ENCODE peak calls at places on chromosome 21, in nine cellular contexts. W, O, M, V, E, C, H, A and T are unnamed samples.

GRCh38 chr21:35475006-35475405 is 425.9 kb upstream of the RUNX1 start:
- DNase-seq in C (no peak), M (peak; percentile 18), W (no peak), E (peak; percentile 11), H (no peak), V (peak; percentile 50), A (no peak), O (no peak), T (peak; percentile 26)

GRCh38 chr21:35265170-35265877 is 216.2 kb upstream of the RUNX1 start:
- DNase-seq in H (peak; percentile 31), W (peak; percentile 54), C (no peak), V (peak; percentile 77), A (no peak), M (no peak), O (no peak), E (no peak), T (no peak)

GRCh38 chr21:21230672-21231071 is 232.5 kb downstream of the NCAM2 start:
- DNase-seq in A (no peak), C (no peak), V (peak; percentile 25), M (no peak), W (peak; percentile 10), H (no peak), O (no peak), E (no peak), T (no peak)

GRCh38 chr21:36589352-36589971 is 109.5 kb upstream of the SIM2 start:
- DNase-seq in E (peak; percentile 45), O (peak; percentile 33), A (no peak), H (peak; percentile 68), C (peak; percentile 59), M (peak; percentile 25), V (peak; percentile 13), W (peak; percentile 59), T (no peak)

GRCh38 chr21:30426732-30427131 is 1.0 kb upstream of the KRTAP13-3 start:
- DNase-seq in M (no peak), O (no peak), V (no peak), A (no peak), C (no peak), W (no peak), E (no peak), H (no peak), T (no peak)

GRCh38 chr21:29481081-29481480 is 182.4 kb downstream of the BACH1 start:
- DNase-seq in O (no peak), M (no peak), W (no peak), V (no peak), H (no peak), A (no peak), E (no peak), C (no peak), T (no peak)

GRCh38 chr21:25313891-25314646 is 293.2 kb downstream of the MRPL39 start:
- DNase-seq in V (peak; percentile 42), W (peak; percentile 16), H (no peak), M (no peak), E (no peak), O (no peak), C (no peak), A (no peak), T (no peak)

GRCh38 chr21:38806153-38806941 is 618 bp downstream of the ETS2 start:
- DNase-seq in O (no peak), C (no peak), V (peak; percentile 10), H (no peak), E (peak; percentile 23), A (peak; percentile 53), M (no peak), W (no peak), T (no peak)

GRCh38 chr21:27831821-27832569 is 865.1 kb upstream of the ADAMTS5 start:
- DNase-seq in C (no peak), O (no peak), A (no peak), W (peak; percentile 86), E (no peak), H (no peak), V (peak; percentile 14), M (no peak), T (no peak)

GRCh38 chr21:29025328-29025713 is 853 bp downstream of the USP16 start:
- DNase-seq in A (no peak), E (no peak), O (no peak), H (no peak), C (no peak), M (no peak), W (peak; percentile 72), V (peak; percentile 26), T (no peak)

GRCh38 chr21:31108969-31109368 is 70.7 kb upstream of the KRTAP19-8 start:
- DNase-seq in C (no peak), O (no peak), W (no peak), A (no peak), M (no peak), H (no peak), E (no peak), V (peak; percentile 3), T (no peak)

DNA sequence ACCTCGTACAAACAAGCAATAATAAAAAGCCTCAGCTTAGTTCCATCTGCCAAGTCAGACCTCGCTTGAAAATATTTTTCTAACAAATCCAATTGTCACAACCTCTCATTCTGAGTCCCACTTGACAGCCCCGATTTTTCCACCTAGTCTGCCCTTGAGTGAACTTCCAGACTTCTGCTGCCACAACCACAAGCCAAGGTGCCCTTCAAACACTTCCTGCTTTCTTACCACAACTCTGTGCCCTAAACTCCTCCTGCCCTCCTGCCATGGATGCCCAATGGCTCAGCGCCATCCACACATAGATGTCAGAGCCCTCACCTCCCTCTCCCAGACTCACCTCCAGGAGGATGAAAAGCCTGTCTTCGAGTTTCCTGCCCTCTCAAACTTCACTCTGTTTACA is 3.9 kb downstream of the TMPRSS2 start:
- DNase-seq in V (no peak), M (no peak), C (peak; percentile 50), H (no peak), E (no peak), O (no peak), W (no peak), A (no peak), T (no peak)
- TF ChIP-seq CTCF in V (no peak), M (no peak), C (no peak), H (no peak), E (no peak), O (no peak), W (no peak), A (no peak), T (no peak)

GRCh38 chr21:45329261-45330074 is 41.8 kb upstream of the POFUT2 start:
- DNase-seq in H (peak; percentile 7), A (peak; percentile 11), W (no peak), V (no peak), O (no peak), E (no peak), M (no peak), C (peak; percentile 35), T (no peak)
- H3K4me3 ChIP-seq in H (no peak overlapping the region), A (no peak overlapping the region), W (no peak overlapping the region), V (no peak overlapping the region), O (no peak overlapping the region), E (no peak overlapping the region), M (no peak overlapping the region), C (no peak overlapping the region), T (no peak overlapping the region)

GRCh38 chr21:42707207-42707830 is 53.9 kb downstream of the PDE9A start:
- DNase-seq in W (no peak), H (no peak), M (no peak), A (no peak), C (no peak), E (no peak), O (no peak), V (no peak), T (no peak)
- TF ChIP-seq CTCF in W (no peak), H (no peak), M (no peak), A (no peak), C (no peak), E (no peak), O (no peak), V (no peak), T (no peak)

GRCh38 chr21:23817337-23817736 is 1789.9 kb downstream of the MRPL39 start:
- DNase-seq in E (no peak), M (no peak), O (no peak), C (no peak), V (no peak), W (no peak), H (no peak), A (no peak), T (no peak)
- H3K4me3 ChIP-seq in E (no peak overlapping the region), M (no peak overlapping the region), O (no peak overlapping the region), C (no peak overlapping the region), V (no peak overlapping the region), W (no peak overlapping the region), H (no peak overlapping the region), A (no peak overlapping the region), T (no peak overlapping the region)

GRCh38 chr21:33025106-33025470 is 647 bp upstream of the OLIG2 start:
- DNase-seq in W (no peak), E (no peak), H (no peak), A (no peak), C (no peak), O (no peak), V (no peak), M (no peak), T (no peak)
- TF ChIP-seq CTCF in W (no peak), E (no peak), H (no peak), A (no peak), C (no peak), O (no peak), V (no peak), M (no peak), T (no peak)

DNA sequence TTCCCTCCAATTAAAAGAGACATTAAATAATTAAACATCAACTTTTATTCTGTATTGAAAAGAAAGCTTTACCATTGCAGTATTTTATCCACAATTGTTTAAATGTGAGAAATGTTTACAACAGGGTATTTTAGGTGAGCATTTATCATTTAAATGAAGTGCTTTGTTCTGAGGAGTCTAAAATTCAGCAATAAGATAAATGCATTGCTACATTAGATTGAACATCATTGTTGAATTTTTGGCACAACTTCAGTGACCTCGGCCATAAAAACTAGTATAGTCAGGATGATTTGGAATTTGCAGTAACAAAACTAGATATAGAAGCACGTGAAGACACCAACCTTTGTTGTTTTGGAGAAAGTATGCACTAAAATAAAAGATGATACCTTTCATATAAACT is 692.9 kb downstream of the USP25 start:
- DNase-seq in O (no peak), W (no peak), M (no peak), E (no peak), C (no peak), A (no peak), V (peak; percentile 46), H (no peak), T (no peak)
- H3K4me3 ChIP-seq in O (peak overlapping the region; percentile 33), W (no peak overlapping the region), M (no peak overlapping the region), E (no peak overlapping the region), C (no peak overlapping the region), A (peak overlapping the region; percentile 69), V (no peak overlapping the region), H (no peak overlapping the region), T (no peak overlapping the region)

GRCh38 chr21:42094811-42095210 is 23.7 kb downstream of the UMODL1 start:
- DNase-seq in A (no peak), M (no peak), E (no peak), C (no peak), O (no peak), V (no peak), W (no peak), H (no peak), T (no peak)
- TF ChIP-seq CTCF in A (no peak), M (no peak), E (no peak), C (no peak), O (no peak), V (no peak), W (no peak), H (no peak), T (no peak)

GRCh38 chr21:10430007-10430406 is 91.4 kb upstream of the TPTE start:
- DNase-seq in M (no peak), W (no peak), E (no peak), O (no peak), V (no peak), C (no peak), H (no peak), A (no peak), T (no peak)
- H3K4me3 ChIP-seq in M (no peak overlapping the region), W (no peak overlapping the region), E (no peak overlapping the region), O (no peak overlapping the region), V (no peak overlapping the region), C (no peak overlapping the region), H (no peak overlapping the region), A (no peak overlapping the region), T (no peak overlapping the region)